ENCODE peak calls at places on chromosome 21, in nine cellular contexts. A is left colon; H is GM04503; X is ovary; Z is AG20443; G is ELR; W is stimulated activated effector memory CD8-positive, alpha-beta T cell treated with anti-CD3 and anti-CD28 coated beads, Interleukin-12 subunit alpha, Interleukin-12 subunit beta, amount 100 ng/mL, for 72 hours; M is CD8-positive, alpha-beta memory T cell; V is DMS 273 treated with DMSO at 0.1 percent for 48 hours. K is an unnamed sample.

GRCh38 chr21:36347962-36348328 is 27.9 kb downstream of the MORC3 start:
- DNase-seq in X (no peak), Z (no peak), V (no peak), A (no peak), G (peak; percentile 59), W (no peak), M (no peak), H (no peak), K (no peak)

GRCh38 chr21:17436626-17437111 is 76.2 kb upstream of the CXADR start:
- DNase-seq in H (no peak), M (no peak), A (no peak), V (no peak), W (no peak), X (no peak), Z (no peak), G (no peak), K (no peak)

GRCh38 chr21:27643326-27643725 is 676.4 kb upstream of the ADAMTS5 start:
- DNase-seq in W (no peak), M (no peak), H (no peak), Z (no peak), V (no peak), G (no peak), X (no peak), A (no peak), K (no peak)

GRCh38 chr21:26800001-26800400 is 45.2 kb downstream of the ADAMTS1 start:
- DNase-seq in M (no peak), Z (no peak), W (no peak), H (no peak), G (no peak), V (no peak), A (no peak), X (peak; percentile 75), K (no peak)

GRCh38 chr21:33546076-33546475 is 3.2 kb downstream of the SON start:
- DNase-seq in W (no peak), H (no peak), Z (no peak), M (no peak), A (no peak), X (no peak), G (no peak), V (no peak), K (no peak)

GRCh38 chr21:20313013-20313412 is 685.2 kb upstream of the NCAM2 start:
- DNase-seq in X (no peak), A (no peak), H (no peak), Z (no peak), G (no peak), V (no peak), W (no peak), M (no peak), K (no peak)

GRCh38 chr21:26777166-26777565 is 68.0 kb downstream of the ADAMTS1 start:
- DNase-seq in A (no peak), H (no peak), M (no peak), Z (no peak), X (no peak), G (peak; percentile 18), W (no peak), V (no peak), K (no peak)

GRCh38 chr21:31284797-31285397 is 59.2 kb downstream of the TIAM1 start:
- DNase-seq in X (no peak), M (no peak), G (peak; percentile 53), V (no peak), H (no peak), Z (peak; percentile 40), A (no peak), W (no peak), K (no peak)

GRCh38 chr21:37119421-37120218 is 46.6 kb downstream of the TTC3 start:
- DNase-seq in X (no peak), G (no peak), W (no peak), Z (no peak), A (no peak), M (no peak), V (no peak), H (no peak), K (no peak)

GRCh38 chr21:37210017-37210593 is 57.0 kb downstream of the VPS26C start:
- DNase-seq in H (no peak), W (no peak), V (no peak), Z (no peak), M (no peak), G (no peak), A (no peak), X (no peak), K (no peak)

GRCh38 chr21:34074283-34075098 is 1.1 kb downstream of the MRPS6 start:
- DNase-seq in A (peak; percentile 38), X (no peak), M (no peak), W (peak; percentile 63), V (no peak), Z (no peak), G (peak; percentile 24), H (no peak), K (no peak)

GRCh38 chr21:45455321-45456013 is 50.5 kb downstream of the COL18A1 start:
- DNase-seq in H (no peak), G (no peak), W (no peak), X (no peak), A (no peak), M (peak; percentile 26), V (no peak), Z (peak; percentile 90), K (no peak)

GRCh38 chr21:41634858-41635257 is 126.9 kb upstream of the TMPRSS2 start:
- DNase-seq in X (no peak), Z (peak; percentile 82), G (peak; percentile 87), V (no peak), W (no peak), M (no peak), H (peak; percentile 64), A (no peak), K (no peak)

GRCh38 chr21:45539046-45539795 is 3.0 kb downstream of the SLC19A1 start:
- DNase-seq in M (peak; percentile 45), A (peak; percentile 19), V (no peak), Z (no peak), G (no peak), X (peak; percentile 24), H (no peak), W (no peak), K (no peak)

GRCh38 chr21:34844924-34845238 is 176.1 kb downstream of the CLIC6 start:
- DNase-seq in G (no peak), Z (no peak), M (no peak), H (no peak), A (no peak), X (no peak), W (no peak), V (no peak), K (no peak)

GRCh38 chr21:33185852-33186251 is 43.9 kb upstream of the IFNAR2 start:
- DNase-seq in W (no peak), Z (no peak), X (no peak), G (no peak), M (no peak), H (no peak), V (no peak), A (no peak), K (no peak)

GRCh38 chr21:45405819-45406762 is 1.1 kb downstream of the COL18A1 start:
- DNase-seq in G (peak; percentile 53), W (no peak), A (no peak), H (no peak), Z (peak; percentile 32), V (no peak), M (peak; percentile 14), X (peak; percentile 55), K (no peak)

GRCh38 chr21:33976082-33976979 is 60.7 kb upstream of the ATP5PO start:
- DNase-seq in G (peak; percentile 98), W (peak; percentile 79), M (peak; percentile 76), A (no peak), Z (peak; percentile 86), X (no peak), H (peak; percentile 95), V (no peak), K (no peak)

GRCh38 chr21:37503848-37504467 is 137.4 kb downstream of the DYRK1A start:
- DNase-seq in G (peak; percentile 87), H (peak; percentile 13), X (no peak), V (no peak), M (no peak), A (no peak), W (no peak), Z (peak; percentile 29), K (no peak)

GRCh38 chr21:19541612-19542011 is 1138.0 kb upstream of the TMPRSS15 start:
- DNase-seq in A (no peak), W (no peak), M (no peak), V (no peak), G (no peak), H (no peak), Z (no peak), X (no peak), K (no peak)

GRCh38 chr21:37452222-37452621 is 85.6 kb downstream of the DYRK1A start:
- DNase-seq in A (no peak), M (no peak), V (no peak), Z (peak; percentile 71), G (peak; percentile 80), H (peak; percentile 73), W (no peak), X (no peak), K (no peak)

GRCh38 chr21:39969691-39970364 is 102.6 kb downstream of the PCP4 start:
- DNase-seq in W (no peak), G (no peak), Z (no peak), X (no peak), V (no peak), A (no peak), M (no peak), H (no peak), K (no peak)

K was measured in NCI-H524 treated with DMSO at 0.1 percent for 48 hours.